ENCODE peak calls at places on chromosomes 16 and 17, in six cellular contexts. R is NCI-H1436 treated with DMSO at 0.1 percent for 48 hours; E is skeletal muscle cell; K is NCI-H2081; Y is stimulated activated CD8-positive, alpha-beta memory T cell treated with anti-CD3 and anti-CD28 coated beads, Interleukin-4, amount 100 ng/mL, for 1 hour; I is H9. C is an unnamed sample.

GRCh38 chr17:46853896-46854444 is 2.6 kb downstream of the WNT9B start:
- DNase-seq in R (no peak), E (no peak), K (no peak), Y (no peak), I (peak; percentile 45), C (no peak)

GRCh38 chr17:60535382-60536279 is 9.6 kb upstream of the APPBP2 start:
- DNase-seq in R (no peak), E (peak; percentile 33), K (no peak), Y (no peak), I (no peak), C (no peak)

GRCh38 chr16:4588961-4589360 is 25.7 kb downstream of the UBALD1 start:
- DNase-seq in R (no peak), E (no peak), K (no peak), Y (no peak), I (no peak), C (no peak)

GRCh38 chr17:59220328-59221158 is at the start of gene GDPD1:
- DNase-seq in R (peak; percentile 93), E (peak; percentile 49), K (peak; percentile 98), Y (peak; percentile 96), I (peak; percentile 99), C (peak; percentile 93)

GRCh38 chr16:9256196-9256595 is 164.8 kb downstream of the HAPSTR1 start:
- DNase-seq in R (no peak), E (no peak), K (no peak), Y (no peak), I (peak; percentile 85), C (no peak)

GRCh38 chr16:87056083-87056482 is 261.1 kb downstream of the C16orf95 start:
- DNase-seq in R (no peak), E (peak; percentile 32), K (no peak), Y (no peak), I (peak; percentile 28), C (no peak)

GRCh38 chr16:85204242-85205010 is 92.2 kb upstream of the CIBAR2 start:
- DNase-seq in R (no peak), E (peak; percentile 75), K (no peak), Y (no peak), I (no peak), C (no peak)

GRCh38 chr16:88878967-88879787 is 12.7 kb upstream of the PABPN1L start:
- DNase-seq in R (no peak), E (no peak), K (no peak), Y (no peak), I (no peak), C (no peak)

GRCh38 chr17:28046034-28046825 is 3.8 kb downstream of the NLK start:
- DNase-seq in R (no peak), E (no peak), K (no peak), Y (no peak), I (no peak), C (no peak)

GRCh38 chr16:77539336-77539735 is 104.5 kb upstream of the ADAMTS18 start:
- DNase-seq in R (no peak), E (no peak), K (no peak), Y (no peak), I (no peak), C (no peak)

GRCh38 chr17:79073706-79074088 is 927 bp upstream of the ENGASE start:
- DNase-seq in R (no peak), E (no peak), K (no peak), Y (no peak), I (no peak), C (no peak)

GRCh38 chr16:27317738-27318398 is 4.1 kb downstream of the IL4R start:
- DNase-seq in R (no peak), E (no peak), K (no peak), Y (no peak), I (no peak), C (no peak)

GRCh38 chr17:46834846-46835245 is 16.4 kb upstream of the WNT3 start:
- DNase-seq in R (no peak), E (no peak), K (no peak), Y (no peak), I (no peak), C (no peak)

GRCh38 chr17:57294075-57294474 is 37.8 kb downstream of the MSI2 start:
- DNase-seq in R (peak; percentile 78), E (no peak), K (peak; percentile 88), Y (no peak), I (no peak), C (no peak)

GRCh38 chr17:41625602-41626001 is 1.2 kb upstream of the KRT17 start:
- DNase-seq in R (no peak), E (no peak), K (no peak), Y (no peak), I (no peak), C (no peak)

GRCh38 chr16:26511463-26511862 is 555.3 kb upstream of the C16orf82 start:
- DNase-seq in R (no peak), E (no peak), K (no peak), Y (no peak), I (no peak), C (no peak)

GRCh38 chr17:32971171-32971570 is 20.5 kb upstream of the SPACA3 start:
- DNase-seq in R (no peak), E (peak; percentile 25), K (no peak), Y (no peak), I (no peak), C (no peak)

GRCh38 chr16:35485915-35486314 is 2026.5 kb downstream of the TP53TG3F start:
- DNase-seq in R (no peak), E (no peak), K (no peak), Y (no peak), I (no peak), C (no peak)

GRCh38 chr17:48215583-48216139 is 108.1 kb downstream of the SNX11 start:
- DNase-seq in R (no peak), E (no peak), K (peak; percentile 78), Y (no peak), I (peak; percentile 77), C (peak; percentile 67)

GRCh38 chr17:43338886-43339516 is 59.8 kb upstream of the ARL4D start:
- DNase-seq in R (peak; percentile 29), E (no peak), K (peak; percentile 88), Y (peak; percentile 39), I (peak; percentile 78), C (no peak)

GRCh38 chr17:21286771-21287702 is 2.5 kb downstream of the MAP2K3 start:
- DNase-seq in R (no peak), E (no peak), K (no peak), Y (no peak), I (no peak), C (peak; percentile 47)

C was measured in SW 1271.